ENCODE peak calls at places on chromosomes 7 and 10, in ten cellular contexts. L is endothelial cell of umbilical vein, D is PC-3, O is BJ, M is MM.1S, E is heart left ventricle, Y is A673, I is GM23248, F is Peyer's patch, C is hepatocyte. Z is an unnamed sample. For H3K27me3, the result is how much of the 10 kb centered on the place peaks cover.

GRCh38 chr7:71768470-71768869 is 636.5 kb downstream of the GALNT17 start:
- DNase-seq in F (no peak), I (no peak), D (no peak), M (no peak), E (no peak), L (no peak), C (no peak), Y (no peak), O (no peak), Z (no peak)

GRCh38 chr7:157361537-157361936 is 24.7 kb downstream of the DNAJB6 start:
- DNase-seq in C (no peak), M (no peak), I (no peak), E (no peak), Y (no peak), D (no peak), O (no peak), L (no peak), F (peak), Z (no peak)

GRCh38 chr7:32506266-32507054 is 11.2 kb downstream of the AVL9 start:
- DNase-seq in I (peak), D (peak), F (no peak), E (no peak), M (peak), Y (peak), O (peak), C (no peak), L (peak), Z (no peak)

GRCh38 chr10:49749556-49750491 is 12.3 kb downstream of the OGDHL start:
- DNase-seq in L (no peak), F (peak), M (no peak), D (no peak), I (no peak), Y (no peak), C (no peak), O (no peak), E (no peak), Z (no peak)

GRCh38 chr10:131702521-131703356 is 198.1 kb upstream of the PPP2R2D start:
- DNase-seq in M (no peak), O (no peak), E (no peak), I (no peak), D (no peak), F (no peak), C (no peak), L (no peak), Y (no peak), Z (no peak)

GRCh38 chr10:70815504-70816219 is at the start of gene SGPL1:
- DNase-seq in O (no peak), I (peak), E (peak), D (peak), L (peak), C (peak), Y (peak), F (peak), M (peak), Z (peak)

GRCh38 chr7:38840736-38841460 is 68.1 kb downstream of the VPS41 start:
- DNase-seq in F (no peak), I (peak), D (peak), O (peak), L (peak), M (no peak), E (no peak), C (no peak), Y (no peak), Z (no peak)

GRCh38 chr7:76225379-76225778 is 23.7 kb downstream of the SRRM3 start:
- DNase-seq in M (peak), F (no peak), O (no peak), C (peak), D (peak), I (peak), Y (peak), L (peak), E (no peak), Z (no peak)

GRCh38 chr10:56537984-56538383 is 176.9 kb upstream of the ZWINT start:
- DNase-seq in Y (peak), D (peak), F (no peak), I (peak), L (no peak), C (peak), E (no peak), M (no peak), O (no peak), Z (no peak)

GRCh38 chr7:28955723-28956607 is 2.2 kb downstream of the TRIL start:
- DNase-seq in D (peak), O (no peak), F (peak), M (peak), E (peak), I (peak), L (peak), C (peak), Y (peak), Z (peak)
- H3K4me3 ChIP-seq in D (peak), O (no peak), F (peak), M (peak), E (peak), I (peak), L (peak), C (peak), Y (peak), Z (peak)

DNA sequence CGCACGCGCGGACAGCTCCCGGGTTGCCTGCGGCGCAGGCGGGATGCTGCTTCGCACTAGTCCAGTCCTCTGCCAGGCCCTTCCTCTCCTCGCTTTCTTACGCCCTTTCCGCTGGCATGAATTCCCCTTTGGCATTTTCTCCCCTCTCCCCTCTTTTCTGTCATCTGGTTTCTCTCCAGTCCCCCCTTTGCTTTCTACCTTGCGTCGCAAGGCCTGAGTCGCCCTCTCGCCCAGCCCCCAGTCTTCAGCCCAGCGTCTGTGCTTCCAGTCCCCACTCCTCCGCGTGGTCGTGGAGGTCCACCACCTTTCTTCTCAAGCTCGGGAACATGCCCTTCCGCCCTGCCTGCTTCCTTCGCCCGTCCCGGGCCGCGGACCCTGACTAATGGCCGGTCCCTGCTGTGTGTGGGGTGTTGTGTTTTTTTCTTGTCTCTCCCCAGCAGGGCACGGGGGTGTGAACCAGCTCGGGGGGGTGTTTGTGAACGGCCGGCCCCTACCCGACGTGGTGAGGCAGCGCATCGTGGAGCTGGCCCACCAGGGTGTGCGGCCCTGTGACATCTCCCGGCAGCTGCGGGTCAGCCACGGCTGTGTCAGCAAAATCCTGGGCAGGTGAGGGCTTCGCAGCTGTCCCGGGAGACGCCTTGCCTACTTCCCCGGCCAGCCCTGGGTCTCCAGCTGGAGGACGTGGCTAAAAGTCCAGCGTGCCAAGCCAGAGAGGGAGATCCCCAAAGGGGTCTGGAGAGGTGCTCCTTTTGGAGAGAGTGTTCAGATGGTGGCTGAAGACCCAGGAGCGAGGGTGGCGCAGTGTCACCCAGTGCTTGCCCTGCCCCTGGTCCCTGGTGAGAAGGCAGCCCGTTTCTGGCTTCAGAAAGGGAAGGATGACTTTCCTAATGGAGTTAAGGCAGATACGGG is 4.2 kb downstream of the PAX2 start:
- DNase-seq in F (no peak), O (no peak), C (no peak), E (no peak), M (no peak), L (no peak), D (no peak), I (no peak), Y (no peak), Z (no peak)
- H3K27me3 ChIP-seq in F (under half), O (half or more), C (half or more), E (half or more), M (half or more), L (half or more), D (half or more), I (half or more), Y (half or more), Z (half or more)

GRCh38 chr10:58734116-58734515 is 221.4 kb downstream of the BICC1 start:
- DNase-seq in F (no peak), Y (no peak), E (no peak), C (no peak), O (peak), I (peak), L (no peak), M (no peak), D (no peak), Z (no peak)
- H3K4me3 ChIP-seq in F (no peak), Y (no peak), E (no peak), C (no peak), O (no peak), I (peak), L (no peak), M (no peak), D (no peak), Z (no peak)

DNA sequence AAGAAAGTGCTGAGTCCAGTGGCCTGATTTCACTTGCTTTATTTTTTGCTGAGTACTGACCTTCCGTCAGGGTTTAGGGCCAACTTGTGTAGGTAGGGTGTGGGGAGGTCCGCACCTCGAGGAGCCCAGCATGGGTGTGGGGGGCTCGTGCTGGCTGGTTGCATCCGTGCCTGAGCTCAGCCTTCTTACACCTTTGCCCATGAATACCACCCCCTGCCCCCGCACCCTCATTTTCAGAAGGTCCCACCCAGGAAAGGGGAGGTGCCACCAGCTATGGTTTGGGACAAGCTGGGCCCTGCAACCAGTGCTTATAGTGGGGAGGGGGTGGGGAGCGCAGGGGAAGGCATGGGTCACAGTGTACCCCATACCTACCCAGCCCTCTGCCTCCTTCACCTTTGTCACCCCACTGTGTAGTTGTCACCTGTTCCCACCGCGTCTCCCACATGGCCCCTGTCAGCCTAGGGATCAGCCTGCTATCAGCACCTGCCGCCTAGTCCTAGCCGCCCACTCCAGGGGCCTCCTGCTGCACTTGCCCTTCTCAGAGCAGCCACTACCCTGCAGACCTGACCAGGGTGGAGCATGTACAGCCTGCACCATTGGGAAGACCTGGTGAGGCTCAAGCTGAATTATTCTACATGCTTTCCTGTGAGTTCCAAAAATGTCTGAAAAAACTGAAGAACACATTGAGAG is 146.2 kb upstream of the RET start:
- DNase-seq in Y (no peak), I (no peak), E (no peak), D (no peak), F (no peak), O (no peak), C (no peak), M (no peak), L (no peak), Z (no peak)
- H3K27me3 ChIP-seq in Y (under half), I (under half), E (half or more), D (under half), F (under half), O (under half), C (under half), M (under half), L (under half), Z (half or more)

GRCh38 chr10:102408728-102409603 is 9.6 kb downstream of the PSD start:
- DNase-seq in Y (peak), E (peak), O (no peak), F (peak), L (no peak), M (no peak), D (no peak), C (peak), I (peak), Z (no peak)

GRCh38 chr10:102409604-102410426 is 8.8 kb downstream of the PSD start:
- DNase-seq in C (no peak), I (peak), E (no peak), Y (no peak), O (no peak), D (no peak), M (no peak), L (no peak), F (no peak), Z (no peak)

GRCh38 chr10:102405632-102406031 is 10.1 kb downstream of the NFKB2 start:
- DNase-seq in F (no peak), Y (no peak), M (no peak), L (no peak), D (no peak), C (no peak), E (no peak), I (no peak), O (no peak), Z (no peak)

GRCh38 chr10:102408081-102408727 is 10.4 kb downstream of the PSD start:
- DNase-seq in E (no peak), L (no peak), O (no peak), M (no peak), F (no peak), C (no peak), Y (no peak), D (no peak), I (peak), Z (no peak)

GRCh38 chr10:102407641-102407943 is 11.0 kb downstream of the PSD start:
- DNase-seq in L (no peak), Y (no peak), C (no peak), F (no peak), D (no peak), E (no peak), I (no peak), M (no peak), O (no peak), Z (no peak)
- H3K4me3 ChIP-seq in L (no peak), Y (no peak), C (no peak), F (no peak), D (no peak), E (no peak), I (no peak), M (no peak), O (no peak), Z (no peak)

DNA sequence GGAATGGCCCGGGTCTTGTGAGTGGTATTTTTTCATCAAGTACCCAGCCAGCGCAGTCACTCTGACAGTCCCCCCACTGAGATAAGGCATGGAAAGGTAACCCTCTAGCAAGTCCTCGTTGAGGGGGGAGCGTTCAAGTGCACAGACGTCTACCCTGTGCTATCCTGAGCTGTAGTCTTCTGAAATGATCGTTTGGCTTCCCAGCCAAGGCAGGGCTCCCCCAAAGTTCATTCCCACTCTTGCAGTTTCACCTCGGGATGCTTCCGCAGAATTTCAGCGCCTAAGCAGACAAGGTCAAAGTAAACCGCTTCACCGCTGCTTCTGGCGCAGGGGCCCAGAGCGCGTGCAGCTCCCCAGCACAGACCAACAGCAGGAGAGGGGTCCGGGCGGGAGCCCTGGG is 1.8 kb downstream of the INSYN2A start:
- DNase-seq in I (no peak), E (no peak), C (no peak), L (no peak), M (no peak), O (no peak), Y (no peak), F (no peak), D (no peak), Z (no peak)
- H3K27me3 ChIP-seq in I (under half), E (under half), C (half or more), L (under half), M (under half), O (under half), Y (under half), F (under half), D (under half), Z (under half)

DNA sequence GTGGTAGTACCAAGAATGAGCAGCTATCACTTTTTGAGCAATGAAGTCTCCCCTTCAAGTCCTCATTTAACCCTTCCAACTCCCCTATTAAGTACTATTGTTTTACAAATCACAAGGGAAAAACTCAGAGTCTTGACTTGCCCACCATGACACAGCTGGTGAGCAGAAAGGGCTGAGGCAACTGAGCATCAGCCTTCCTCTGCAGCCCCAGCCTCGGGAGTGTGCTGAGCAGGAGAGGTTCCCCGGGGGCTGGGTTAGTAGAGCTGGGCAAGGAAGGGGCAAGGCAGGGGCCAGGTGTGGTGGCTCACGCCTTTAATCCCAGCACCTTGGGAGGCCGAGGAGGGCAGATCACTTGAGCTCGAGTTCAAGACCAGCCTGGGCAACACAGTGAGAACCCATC is 3.2 kb downstream of the FRAT2 start:
- DNase-seq in Y (no peak), F (no peak), C (no peak), L (no peak), O (no peak), D (no peak), E (no peak), M (no peak), I (no peak), Z (no peak)
- H3K4me3 ChIP-seq in Y (no peak), F (no peak), C (no peak), L (no peak), O (no peak), D (no peak), E (no peak), M (no peak), I (peak), Z (no peak)

DNA sequence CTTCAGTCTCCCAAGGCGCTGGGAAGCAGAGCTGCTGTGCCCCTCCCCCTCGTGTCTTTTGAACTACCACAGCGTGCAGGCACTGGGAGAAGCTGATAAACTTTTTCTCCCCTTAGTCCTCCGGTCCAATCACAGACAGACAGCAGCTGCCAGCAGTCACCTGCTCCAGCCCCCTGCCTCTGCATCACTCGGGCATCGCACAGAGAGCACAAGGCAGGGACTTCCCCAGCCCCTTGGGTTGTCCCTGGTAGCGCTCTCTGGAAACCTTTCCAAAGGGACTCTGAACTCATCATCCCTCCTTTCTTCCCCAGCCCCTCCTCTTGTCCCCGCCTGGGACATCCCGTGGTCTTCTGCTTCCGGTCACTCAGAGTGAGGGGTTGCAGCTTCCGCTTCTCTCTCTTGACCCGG is 1.4 kb upstream of the NEUROG3 start:
- DNase-seq in O (no peak), L (no peak), C (no peak), Y (no peak), F (no peak), D (no peak), E (no peak), I (no peak), M (no peak), Z (peak)
- H3K27me3 ChIP-seq in O (half or more), L (half or more), C (half or more), Y (half or more), F (under half), D (half or more), E (half or more), I (half or more), M (half or more), Z (half or more)

DNA sequence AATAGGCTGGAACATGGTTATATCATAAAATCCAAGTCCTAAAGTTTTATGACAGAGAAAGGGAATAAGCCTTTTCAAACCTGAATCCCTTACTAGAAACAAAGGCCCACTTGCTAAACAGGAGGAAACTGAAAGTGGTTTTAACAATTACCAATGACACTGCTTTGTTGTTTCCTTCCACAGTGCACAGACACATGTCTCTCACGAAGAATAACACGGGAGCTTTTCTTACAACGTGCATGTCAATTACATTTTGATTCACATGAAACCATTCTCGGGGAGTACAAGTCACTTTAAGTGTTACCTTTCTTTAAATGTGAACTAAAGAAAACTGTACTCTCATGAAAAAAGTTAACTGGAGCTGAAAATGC is 1.4 kb downstream of the MRPS33 start:
- DNase-seq in C (no peak), E (no peak), Y (no peak), D (no peak), F (no peak), I (peak), M (peak), O (no peak), L (no peak), Z (no peak)
- H3K4me3 ChIP-seq in C (no peak), E (peak), Y (peak), D (peak), F (no peak), I (peak), M (peak), O (no peak), L (no peak), Z (no peak)

Z was measured in WERI-Rb-1.